ENCODE peak calls at places on chromosomes 12 and 14, in nine cellular contexts. H is stimulated activated CD8-positive, alpha-beta memory T cell treated with anti-CD3 and anti-CD28 coated beads, Interleukin-4, amount 100 ng/mL, for 4 hours; L is NCI-H146; B is CD8-positive, alpha-beta memory T cell; D is renal cortical epithelial cell; C is activated CD4-positive, alpha-beta T cell treated with anti-CD3 and anti-CD28 coated beads for 48 hours; E is suprapubic skin; T is hippocampal formation; I is dermis blood vessel endothelial cell. M is an unnamed sample.

GRCh38 chr14:88463318-88463717 is 77.9 kb downstream of the SPATA7 start:
- DNase-seq in H (no peak), L (no peak), B (no peak), D (peak; percentile 20), C (peak; percentile 14), E (no peak), T (no peak), I (peak; percentile 42), M (no peak)

GRCh38 chr12:108630481-108631207 is 3.0 kb downstream of the SELPLG start:
- DNase-seq in H (no peak), L (no peak), B (peak; percentile 66), D (peak; percentile 57), C (peak; percentile 38), E (no peak), T (no peak), I (no peak), M (peak; percentile 78)

GRCh38 chr12:22935090-22935489 is 310.1 kb downstream of the ETNK1 start:
- DNase-seq in H (no peak), L (peak; percentile 16), B (no peak), D (no peak), C (no peak), E (no peak), T (no peak), I (no peak), M (no peak)

GRCh38 chr12:41407240-41407799 is 219.2 kb downstream of the PDZRN4 start:
- DNase-seq in H (no peak), L (peak; percentile 0), B (no peak), D (no peak), C (no peak), E (no peak), T (peak; percentile 19), I (no peak), M (no peak)

GRCh38 chr12:13173012-13173441 is 23.5 kb upstream of the EMP1 start:
- DNase-seq in H (no peak), L (no peak), B (no peak), D (peak; percentile 87), C (no peak), E (no peak), T (no peak), I (no peak), M (peak; percentile 67)

GRCh38 chr14:79483472-79483871 is 727.8 kb downstream of the DIO2 start:
- DNase-seq in H (no peak), L (no peak), B (no peak), D (peak; percentile 34), C (no peak), E (no peak), T (no peak), I (no peak), M (peak; percentile 27)

GRCh38 chr12:65695077-65695865 is 129.0 kb upstream of the HMGA2 start:
- DNase-seq in H (no peak), L (no peak), B (no peak), D (peak; percentile 100), C (no peak), E (no peak), T (no peak), I (peak; percentile 87), M (peak; percentile 73)

GRCh38 chr14:41167040-41167439 is 439.6 kb upstream of the LRFN5 start:
- DNase-seq in H (no peak), L (peak; percentile 53), B (no peak), D (no peak), C (no peak), E (no peak), T (no peak), I (no peak), M (no peak)

GRCh38 chr14:104350463-104351185 is 212.2 kb downstream of the KIF26A start:
- DNase-seq in H (no peak), L (no peak), B (no peak), D (no peak), C (peak; percentile 0), E (no peak), T (peak; percentile 86), I (peak; percentile 23), M (no peak)

GRCh38 chr14:74825008-74825407 is 50.9 kb downstream of the PROX2 start:
- DNase-seq in H (no peak), L (no peak), B (no peak), D (peak; percentile 54), C (no peak), E (no peak), T (no peak), I (peak; percentile 80), M (peak; percentile 25)

GRCh38 chr12:74449872-74450271 is 87.8 kb upstream of the ATXN7L3B start:
- DNase-seq in H (no peak), L (no peak), B (no peak), D (peak; percentile 56), C (no peak), E (no peak), T (no peak), I (no peak), M (no peak)

M was measured in GM03348.